ENCODE peak calls at places on chromosomes 2 and 18, in five cellular contexts. One of them, this sample, is unnamed.

GRCh38 chr2:6140509-6140908 is 448.3 kb downstream of the SOX11 start:
- DNase-seq in GM13976: no peak
- DNase-seq in Panc1: no peak
- DNase-seq in transverse colon: no peak
- DNase-seq in heart right ventricle: no peak
- DNase-seq in this sample: no peak

GRCh38 chr2:218856168-218856895 is 3.3 kb upstream of the WNT6 start:
- DNase-seq in GM13976: no peak
- DNase-seq in Panc1: no peak
- DNase-seq in transverse colon: no peak
- DNase-seq in heart right ventricle: no peak
- DNase-seq in this sample: peak

GRCh38 chr18:70373062-70373519 is 84.2 kb downstream of the SOCS6 start:
- DNase-seq in GM13976: no peak
- DNase-seq in Panc1: peak
- DNase-seq in transverse colon: no peak
- DNase-seq in heart right ventricle: no peak
- DNase-seq in this sample: no peak

GRCh38 chr2:241796610-241797138 is 12.3 kb upstream of the NEU4 start:
- DNase-seq in GM13976: no peak
- DNase-seq in Panc1: no peak
- DNase-seq in transverse colon: peak
- DNase-seq in heart right ventricle: no peak
- DNase-seq in this sample: no peak

GRCh38 chr2:149389506-149390167 is 59.2 kb downstream of the LYPD6 start:
- DNase-seq in GM13976: no peak
- DNase-seq in Panc1: no peak
- DNase-seq in transverse colon: no peak
- DNase-seq in heart right ventricle: no peak
- DNase-seq in this sample: no peak

GRCh38 chr2:228417966-228418365 is 236.5 kb upstream of the SPHKAP start:
- DNase-seq in GM13976: no peak
- DNase-seq in Panc1: no peak
- DNase-seq in transverse colon: no peak
- DNase-seq in heart right ventricle: no peak
- DNase-seq in this sample: no peak

GRCh38 chr18:45611943-45612342 is 3.3 kb upstream of the SLC14A2 start:
- DNase-seq in GM13976: no peak
- DNase-seq in Panc1: no peak
- DNase-seq in transverse colon: no peak
- DNase-seq in heart right ventricle: no peak
- DNase-seq in this sample: no peak

GRCh38 chr2:191382801-191383200 is 137.6 kb downstream of the MYO1B start:
- DNase-seq in GM13976: no peak
- DNase-seq in Panc1: no peak
- DNase-seq in transverse colon: peak
- DNase-seq in heart right ventricle: no peak
- DNase-seq in this sample: no peak

GRCh38 chr2:18777250-18777812 is 188.0 kb upstream of the NT5C1B start:
- DNase-seq in GM13976: no peak
- DNase-seq in Panc1: no peak
- DNase-seq in transverse colon: no peak
- DNase-seq in heart right ventricle: no peak
- DNase-seq in this sample: no peak

GRCh38 chr18:9366126-9366714 is 31.6 kb downstream of the TWSG1 start:
- DNase-seq in GM13976: no peak
- DNase-seq in Panc1: no peak
- DNase-seq in transverse colon: peak
- DNase-seq in heart right ventricle: no peak
- DNase-seq in this sample: no peak

GRCh38 chr2:178008636-178009289 is 63.8 kb downstream of the PDE11A start:
- DNase-seq in GM13976: no peak
- DNase-seq in Panc1: no peak
- DNase-seq in transverse colon: peak
- DNase-seq in heart right ventricle: peak
- DNase-seq in this sample: no peak

GRCh38 chr2:192197387-192197786 is 2.7 kb upstream of the TMEFF2 start:
- DNase-seq in GM13976: no peak
- DNase-seq in Panc1: no peak
- DNase-seq in transverse colon: no peak
- DNase-seq in heart right ventricle: no peak
- DNase-seq in this sample: no peak

GRCh38 chr2:53422979-53423378 is 344.6 kb upstream of the CHAC2 start:
- DNase-seq in GM13976: peak
- DNase-seq in Panc1: no peak
- DNase-seq in transverse colon: peak
- DNase-seq in heart right ventricle: no peak
- DNase-seq in this sample: no peak

GRCh38 chr2:127486247-127486912 is 39.9 kb downstream of the IWS1 start:
- DNase-seq in GM13976: no peak
- DNase-seq in Panc1: no peak
- DNase-seq in transverse colon: no peak
- DNase-seq in heart right ventricle: no peak
- DNase-seq in this sample: no peak

GRCh38 chr2:169561364-169561763 is 12.3 kb downstream of the FASTKD1 start:
- DNase-seq in GM13976: no peak
- DNase-seq in Panc1: no peak
- DNase-seq in transverse colon: no peak
- DNase-seq in heart right ventricle: no peak
- DNase-seq in this sample: no peak

GRCh38 chr18:60197233-60197632 is 175.3 kb downstream of the MC4R start:
- DNase-seq in GM13976: no peak
- DNase-seq in Panc1: no peak
- DNase-seq in transverse colon: no peak
- DNase-seq in heart right ventricle: no peak
- DNase-seq in this sample: no peak

GRCh38 chr2:169715379-169716228 is 18.0 kb upstream of the KLHL23 start:
- DNase-seq in GM13976: no peak
- DNase-seq in Panc1: no peak
- DNase-seq in transverse colon: peak
- DNase-seq in heart right ventricle: no peak
- DNase-seq in this sample: no peak

GRCh38 chr2:144452169-144453038 is 67.5 kb downstream of the ZEB2 start:
- DNase-seq in GM13976: no peak
- DNase-seq in Panc1: no peak
- DNase-seq in transverse colon: no peak
- DNase-seq in heart right ventricle: no peak
- DNase-seq in this sample: no peak

GRCh38 chr2:219737270-219737691 is 109.9 kb downstream of the SLC4A3 start:
- DNase-seq in GM13976: no peak
- DNase-seq in Panc1: no peak
- DNase-seq in transverse colon: no peak
- DNase-seq in heart right ventricle: peak
- DNase-seq in this sample: no peak

GRCh38 chr2:151853070-151853758 is 25.0 kb upstream of the ARL5A start:
- DNase-seq in GM13976: no peak
- DNase-seq in Panc1: no peak
- DNase-seq in transverse colon: no peak
- DNase-seq in heart right ventricle: no peak
- DNase-seq in this sample: no peak

GRCh38 chr2:53793261-53793660 is 6.4 kb downstream of the ERLEC1 start:
- DNase-seq in GM13976: no peak
- DNase-seq in Panc1: no peak
- DNase-seq in transverse colon: no peak
- DNase-seq in heart right ventricle: no peak
- DNase-seq in this sample: no peak

GRCh38 chr2:177250461-177250860 is 14.1 kb downstream of the NFE2L2 start:
- DNase-seq in GM13976: no peak
- DNase-seq in Panc1: no peak
- DNase-seq in transverse colon: no peak
- DNase-seq in heart right ventricle: no peak
- DNase-seq in this sample: no peak

GRCh38 chr18:51765712-51766360 is 568.4 kb upstream of the MEX3C start:
- DNase-seq in GM13976: no peak
- DNase-seq in Panc1: no peak
- DNase-seq in transverse colon: no peak
- DNase-seq in heart right ventricle: no peak
- DNase-seq in this sample: no peak

GRCh38 chr2:161484061-161484460 is 68.0 kb downstream of the TBR1 start:
- DNase-seq in GM13976: no peak
- DNase-seq in Panc1: no peak
- DNase-seq in transverse colon: no peak
- DNase-seq in heart right ventricle: no peak
- DNase-seq in this sample: no peak

GRCh38 chr2:84946204-84947009 is 24.6 kb upstream of the KCMF1 start:
- DNase-seq in GM13976: peak
- DNase-seq in Panc1: peak
- DNase-seq in transverse colon: peak
- DNase-seq in heart right ventricle: no peak
- DNase-seq in this sample: peak

GRCh38 chr2:112938904-112939303 is 27.9 kb downstream of the IL37 start:
- DNase-seq in GM13976: no peak
- DNase-seq in Panc1: no peak
- DNase-seq in transverse colon: no peak
- DNase-seq in heart right ventricle: no peak
- DNase-seq in this sample: no peak

GRCh38 chr2:130963849-130964793 is 127.4 kb downstream of the ARHGEF4 start:
- DNase-seq in GM13976: peak
- DNase-seq in Panc1: no peak
- DNase-seq in transverse colon: no peak
- DNase-seq in heart right ventricle: no peak
- DNase-seq in this sample: no peak

GRCh38 chr2:28163028-28163427 is 229.6 kb upstream of the FOSL2 start:
- DNase-seq in GM13976: no peak
- DNase-seq in Panc1: no peak
- DNase-seq in transverse colon: no peak
- DNase-seq in heart right ventricle: peak
- DNase-seq in this sample: no peak

GRCh38 chr2:178700922-178701342 is 106.3 kb downstream of the TTN start:
- DNase-seq in GM13976: peak
- DNase-seq in Panc1: peak
- DNase-seq in transverse colon: no peak
- DNase-seq in heart right ventricle: no peak
- DNase-seq in this sample: no peak

GRCh38 chr2:46380038-46380940 is 83.1 kb downstream of the EPAS1 start:
- DNase-seq in GM13976: no peak
- DNase-seq in Panc1: no peak
- DNase-seq in transverse colon: no peak
- DNase-seq in heart right ventricle: no peak
- DNase-seq in this sample: no peak

GRCh38 chr2:66438498-66439290 is 3.8 kb downstream of the MEIS1 start:
- DNase-seq in GM13976: no peak
- DNase-seq in Panc1: no peak
- DNase-seq in transverse colon: no peak
- DNase-seq in heart right ventricle: no peak
- DNase-seq in this sample: no peak

GRCh38 chr2:30417253-30417652 is 29.8 kb upstream of the LCLAT1 start:
- DNase-seq in GM13976: no peak
- DNase-seq in Panc1: no peak
- DNase-seq in transverse colon: peak
- DNase-seq in heart right ventricle: peak
- DNase-seq in this sample: no peak

GRCh38 chr2:143686585-143687164 is 557.5 kb downstream of the ARHGAP15 start:
- DNase-seq in GM13976: peak
- DNase-seq in Panc1: peak
- DNase-seq in transverse colon: no peak
- DNase-seq in heart right ventricle: no peak
- DNase-seq in this sample: no peak

GRCh38 chr2:69989017-69989416 is 27.6 kb upstream of the ASPRV1 start:
- DNase-seq in GM13976: no peak
- DNase-seq in Panc1: no peak
- DNase-seq in transverse colon: peak
- DNase-seq in heart right ventricle: no peak
- DNase-seq in this sample: no peak

GRCh38 chr2:196166876-196167275 is 4.5 kb downstream of the STK17B start:
- DNase-seq in GM13976: no peak
- DNase-seq in Panc1: no peak
- DNase-seq in transverse colon: no peak
- DNase-seq in heart right ventricle: no peak
- DNase-seq in this sample: no peak

GRCh38 chr2:161036926-161037325 is 123.3 kb upstream of the TANK start:
- DNase-seq in GM13976: no peak
- DNase-seq in Panc1: no peak
- DNase-seq in transverse colon: no peak
- DNase-seq in heart right ventricle: no peak
- DNase-seq in this sample: no peak

GRCh38 chr18:47175283-47175894 is 775 bp downstream of the IER3IP1 start:
- DNase-seq in GM13976: no peak
- DNase-seq in Panc1: no peak
- DNase-seq in transverse colon: peak
- DNase-seq in heart right ventricle: no peak
- DNase-seq in this sample: no peak

GRCh38 chr18:23967321-23968089 is 47.0 kb upstream of the TTC39C start:
- DNase-seq in GM13976: no peak
- DNase-seq in Panc1: no peak
- DNase-seq in transverse colon: no peak
- DNase-seq in heart right ventricle: no peak
- DNase-seq in this sample: peak

GRCh38 chr2:200677721-200678532 is 92.1 kb downstream of the AOX1 start:
- DNase-seq in GM13976: no peak
- DNase-seq in Panc1: no peak
- DNase-seq in transverse colon: no peak
- DNase-seq in heart right ventricle: no peak
- DNase-seq in this sample: no peak
- TF ChIP-seq CTCF in GM13976: no peak
- TF ChIP-seq CTCF in Panc1: no peak
- TF ChIP-seq CTCF in transverse colon: no peak
- TF ChIP-seq CTCF in heart right ventricle: no peak
- TF ChIP-seq CTCF in this sample: no peak

GRCh38 chr2:95062716-95063400 is 37.4 kb downstream of the MAL start:
- DNase-seq in GM13976: peak
- DNase-seq in Panc1: no peak
- DNase-seq in transverse colon: no peak
- DNase-seq in heart right ventricle: no peak
- DNase-seq in this sample: no peak
- TF ChIP-seq CTCF in GM13976: no peak
- TF ChIP-seq CTCF in Panc1: no peak
- TF ChIP-seq CTCF in transverse colon: no peak
- TF ChIP-seq CTCF in heart right ventricle: no peak
- TF ChIP-seq CTCF in this sample: no peak

GRCh38 chr18:58662118-58662517 is 9.1 kb upstream of the MALT1 start:
- DNase-seq in GM13976: no peak
- DNase-seq in Panc1: no peak
- DNase-seq in transverse colon: no peak
- DNase-seq in heart right ventricle: no peak
- DNase-seq in this sample: no peak

GRCh38 chr18:58659691-58660090 is 11.6 kb upstream of the MALT1 start:
- DNase-seq in GM13976: no peak
- DNase-seq in Panc1: no peak
- DNase-seq in transverse colon: no peak
- DNase-seq in heart right ventricle: no peak
- DNase-seq in this sample: no peak

GRCh38 chr18:58660915-58661314 is 10.3 kb upstream of the MALT1 start:
- DNase-seq in GM13976: no peak
- DNase-seq in Panc1: no peak
- DNase-seq in transverse colon: no peak
- DNase-seq in heart right ventricle: no peak
- DNase-seq in this sample: no peak

GRCh38 chr18:58657494-58657893 is 13.8 kb upstream of the MALT1 start:
- DNase-seq in GM13976: no peak
- DNase-seq in Panc1: no peak
- DNase-seq in transverse colon: no peak
- DNase-seq in heart right ventricle: no peak
- DNase-seq in this sample: no peak

GRCh38 chr18:58661423-58661822 is 9.8 kb upstream of the MALT1 start:
- DNase-seq in GM13976: no peak
- DNase-seq in Panc1: no peak
- DNase-seq in transverse colon: no peak
- DNase-seq in heart right ventricle: no peak
- DNase-seq in this sample: no peak
- TF ChIP-seq CTCF in GM13976: no peak
- TF ChIP-seq CTCF in Panc1: peak
- TF ChIP-seq CTCF in transverse colon: no peak
- TF ChIP-seq CTCF in heart right ventricle: peak
- TF ChIP-seq CTCF in this sample: no peak

GRCh38 chr2:172095905-172096660 is 6.6 kb downstream of the DLX2 start:
- DNase-seq in GM13976: peak
- DNase-seq in Panc1: no peak
- DNase-seq in transverse colon: no peak
- DNase-seq in heart right ventricle: no peak
- DNase-seq in this sample: no peak
- TF ChIP-seq CTCF in GM13976: peak
- TF ChIP-seq CTCF in Panc1: peak
- TF ChIP-seq CTCF in transverse colon: no peak
- TF ChIP-seq CTCF in heart right ventricle: no peak
- TF ChIP-seq CTCF in this sample: no peak